ENCODE peak calls at places on chromosomes 6 and 20, in nine cellular contexts. J is body of pancreas, E is pancreas, W is left ventricle myocardium inferior, I is esophagus muscularis mucosa, H is cardiac muscle cell, A is stomach, U is neuronal stem cell, B is NT2/D1. V is an unnamed sample.

GRCh38 chr20:38555395-38555794 is 25.6 kb upstream of the ADIG start:
- DNase-seq in J (no peak), E (no peak), W (no peak), I (no peak), H (no peak), A (no peak), U (no peak), B (no peak), V (no peak)

GRCh38 chr6:109183109-109183508 is 87.8 kb downstream of the CEP57L1 start:
- DNase-seq in J (no peak), E (no peak), W (no peak), I (no peak), H (no peak), A (no peak), U (no peak), B (no peak), V (no peak)

GRCh38 chr6:40340196-40340595 is 247.0 kb downstream of the LRFN2 start:
- DNase-seq in J (no peak), E (no peak), W (no peak), I (no peak), H (no peak), A (no peak), U (no peak), B (no peak), V (no peak)

GRCh38 chr6:34059136-34059731 is 86.7 kb downstream of the GRM4 start:
- DNase-seq in J (no peak), E (no peak), W (no peak), I (no peak), H (no peak), A (no peak), U (no peak), B (no peak), V (no peak)

GRCh38 chr6:43781941-43782704 is 12.1 kb downstream of the VEGFA start:
- DNase-seq in J (peak; percentile 85), E (no peak), W (no peak), I (no peak), H (no peak), A (no peak), U (no peak), B (no peak), V (no peak)

GRCh38 chr20:59495894-59496510 is 108.3 kb upstream of the PHACTR3 start:
- DNase-seq in J (peak; percentile 69), E (peak; percentile 87), W (peak; percentile 59), I (no peak), H (peak; percentile 72), A (peak; percentile 72), U (peak; percentile 70), B (peak; percentile 57), V (peak; percentile 33)

GRCh38 chr6:122222761-122223160 is 176.7 kb upstream of the HSF2 start:
- DNase-seq in J (no peak), E (no peak), W (no peak), I (no peak), H (no peak), A (no peak), U (no peak), B (no peak), V (no peak)

GRCh38 chr6:5199203-5200101 is 61.3 kb downstream of the LYRM4 start:
- DNase-seq in J (no peak), E (no peak), W (no peak), I (no peak), H (no peak), A (no peak), U (no peak), B (no peak), V (no peak)

GRCh38 chr6:50471041-50471440 is 242.3 kb upstream of the TFAP2D start:
- DNase-seq in J (no peak), E (no peak), W (no peak), I (no peak), H (no peak), A (no peak), U (no peak), B (no peak), V (no peak)

GRCh38 chr6:39056191-39056590 is 7.6 kb downstream of the GLP1R start:
- DNase-seq in J (no peak), E (no peak), W (no peak), I (no peak), H (no peak), A (no peak), U (no peak), B (no peak), V (no peak)

GRCh38 chr6:113968472-113968871 is 2.5 kb downstream of the HDAC2 start:
- DNase-seq in J (no peak), E (no peak), W (no peak), I (no peak), H (no peak), A (no peak), U (no peak), B (no peak), V (no peak)

GRCh38 chr6:155853011-155853410 is 397.4 kb upstream of the NOX3 start:
- DNase-seq in J (no peak), E (no peak), W (no peak), I (no peak), H (no peak), A (no peak), U (no peak), B (no peak), V (no peak)

GRCh38 chr20:1010659-1011058 is 8.5 kb upstream of the RSPO4 start:
- DNase-seq in J (no peak), E (no peak), W (no peak), I (no peak), H (no peak), A (no peak), U (no peak), B (no peak), V (no peak)

GRCh38 chr20:61521680-61522420 is 269.8 kb downstream of the CDH4 start:
- DNase-seq in J (no peak), E (peak; percentile 39), W (no peak), I (no peak), H (peak; percentile 10), A (no peak), U (no peak), B (no peak), V (no peak)

GRCh38 chr20:60299951-60300350 is 341.7 kb downstream of the CDH26 start:
- DNase-seq in J (no peak), E (no peak), W (no peak), I (no peak), H (no peak), A (no peak), U (no peak), B (no peak), V (no peak)

GRCh38 chr6:143099647-143100046 is 39.0 kb downstream of the AIG1 start:
- DNase-seq in J (no peak), E (no peak), W (no peak), I (no peak), H (no peak), A (no peak), U (no peak), B (no peak), V (no peak)

GRCh38 chr6:74091133-74091793 is 395.3 kb downstream of the CD109 start:
- DNase-seq in J (no peak), E (no peak), W (no peak), I (no peak), H (peak; percentile 66), A (no peak), U (peak; percentile 45), B (peak; percentile 20), V (no peak)

DNA sequence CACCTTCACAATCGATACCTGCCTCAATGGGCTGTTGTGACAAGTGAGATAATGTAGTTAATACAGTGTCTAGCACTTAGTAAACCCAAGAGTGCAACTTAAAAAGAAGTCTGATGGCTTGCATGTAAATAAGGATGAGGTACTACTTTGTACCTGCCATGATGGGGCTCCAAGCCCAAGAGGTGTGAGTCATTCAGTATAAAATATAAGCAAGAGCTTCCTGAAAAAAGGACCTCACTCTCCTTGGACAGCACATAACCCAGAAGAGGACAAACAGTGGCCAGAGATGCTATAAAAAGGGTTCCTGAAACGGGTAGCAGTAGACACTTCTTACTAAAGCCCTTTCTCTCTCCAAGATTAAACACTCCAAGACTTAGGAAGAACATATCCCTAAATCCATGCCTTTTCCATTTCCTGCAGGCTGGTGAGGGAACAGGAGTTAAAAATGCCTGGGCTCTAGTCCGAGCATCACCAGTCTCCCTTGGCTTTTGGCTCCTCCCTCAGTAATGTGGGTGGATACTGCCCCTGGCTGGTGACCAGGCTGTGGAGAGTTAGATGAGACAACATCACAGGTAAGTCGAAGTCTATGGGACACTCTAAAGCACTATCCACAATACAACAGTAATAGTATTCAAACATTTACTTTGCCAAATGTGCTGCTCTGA is 4.2 kb downstream of the UBE2V1 start:
- DNase-seq in J (no peak), E (no peak), W (no peak), I (no peak), H (no peak), A (no peak), U (no peak), B (no peak), V (no peak)
- H3K9me3 ChIP-seq in J (no peaks in the 10 kb centered on the region), E (no peaks in the 10 kb centered on the region), W (no peaks in the 10 kb centered on the region), I (no peaks in the 10 kb centered on the region), H (no peaks in the 10 kb centered on the region), A (no peaks in the 10 kb centered on the region), U (no peaks in the 10 kb centered on the region), B (no peaks in the 10 kb centered on the region), V (no peaks in the 10 kb centered on the region)

GRCh38 chr6:170208171-170208601 is 82.7 kb downstream of the DLL1 start:
- DNase-seq in J (peak; percentile 0), E (peak; percentile 36), W (no peak), I (peak; percentile 72), H (no peak), A (peak; percentile 20), U (no peak), B (no peak), V (no peak)
- H3K9me3 ChIP-seq in J (no peaks in the 10 kb centered on the region), E (no peaks in the 10 kb centered on the region), W (no peaks in the 10 kb centered on the region), I (no peaks in the 10 kb centered on the region), H (no peaks in the 10 kb centered on the region), A (no peaks in the 10 kb centered on the region), U (no peaks in the 10 kb centered on the region), B (no peaks in the 10 kb centered on the region), V (no peaks in the 10 kb centered on the region)

GRCh38 chr6:160275511-160276003 is 16.9 kb upstream of the SLC22A2 start:
- DNase-seq in J (no peak), E (no peak), W (no peak), I (peak; percentile 70), H (no peak), A (no peak), U (no peak), B (no peak), V (no peak)
- H3K9me3 ChIP-seq in J (no peaks in the 10 kb centered on the region), E (no peaks in the 10 kb centered on the region), W (peaks cover 8% of the 10 kb centered on the region), I (no peaks in the 10 kb centered on the region), H (no peaks in the 10 kb centered on the region), A (no peaks in the 10 kb centered on the region), U (no peaks in the 10 kb centered on the region), B (no peaks in the 10 kb centered on the region), V (no peaks in the 10 kb centered on the region)

GRCh38 chr6:168037856-168038255 is 40.4 kb downstream of the KIF25 start:
- DNase-seq in J (no peak), E (no peak), W (no peak), I (no peak), H (no peak), A (no peak), U (no peak), B (no peak), V (no peak)

GRCh38 chr6:168037242-168037641 is 39.8 kb downstream of the KIF25 start:
- DNase-seq in J (peak; percentile 36), E (no peak), W (no peak), I (no peak), H (no peak), A (no peak), U (no peak), B (no peak), V (no peak)

GRCh38 chr6:168039849-168040248 is 39.2 kb downstream of the FRMD1 start:
- DNase-seq in J (no peak), E (no peak), W (no peak), I (no peak), H (no peak), A (no peak), U (no peak), B (no peak), V (no peak)

GRCh38 chr6:168039301-168039700 is 39.7 kb downstream of the FRMD1 start:
- DNase-seq in J (no peak), E (no peak), W (no peak), I (no peak), H (no peak), A (no peak), U (no peak), B (no peak), V (no peak)

GRCh38 chr6:168038576-168039140 is 40.4 kb downstream of the FRMD1 start:
- DNase-seq in J (no peak), E (no peak), W (no peak), I (no peak), H (no peak), A (no peak), U (no peak), B (no peak), V (no peak)
- H3K9me3 ChIP-seq in J (peaks cover 19% of the 10 kb centered on the region), E (peaks cover 8% of the 10 kb centered on the region), W (peaks cover 31% of the 10 kb centered on the region), I (peaks cover 9% of the 10 kb centered on the region), H (no peaks in the 10 kb centered on the region), A (peaks cover 8% of the 10 kb centered on the region), U (peaks cover 38% of the 10 kb centered on the region), B (peaks cover 31% of the 10 kb centered on the region), V (no peaks in the 10 kb centered on the region)

V was measured in T-helper 17 cell.